ENCODE peak calls at places on chromosomes 4 and X, in five cellular contexts. M is EH, V is endothelial cell, P is progenitor cell of endocrine pancreas, K is lung microvascular endothelial cell. D is an unnamed sample.

GRCh38 chr4:120130786-120131185 is 64.1 kb upstream of the MAD2L1 start:
- DNase-seq in P (no peak), K (no peak), M (no peak), V (no peak), D (no peak)

GRCh38 chrX:18833071-18833731 is 125.8 kb downstream of the PPEF1 start:
- DNase-seq in M (peak; percentile 4), P (no peak), V (no peak), K (no peak), D (peak; percentile 4)

GRCh38 chrX:149629730-149630387 is 1.7 kb downstream of the TMEM185A start:
- DNase-seq in K (no peak), M (no peak), P (no peak), V (no peak), D (no peak)

GRCh38 chr4:140156529-140157171 is 2.7 kb upstream of the MAML3 start:
- DNase-seq in V (no peak), M (no peak), P (no peak), K (no peak), D (no peak)

GRCh38 chr4:168917150-168917779 is 92.8 kb downstream of the CBR4 start:
- DNase-seq in V (no peak), M (peak; percentile 65), P (no peak), K (peak; percentile 58), D (no peak)

GRCh38 chr4:101037938-101038413 is 309.4 kb downstream of the PPP3CA start:
- DNase-seq in M (peak; percentile 64), K (peak; percentile 67), V (no peak), P (no peak), D (no peak)

GRCh38 chr4:105714071-105714521 is 5.5 kb downstream of the GSTCD start:
- DNase-seq in V (no peak), K (peak; percentile 6), M (peak; percentile 58), P (no peak), D (no peak)

GRCh38 chr4:163191999-163192398 is 25.3 kb upstream of the NAF1 start:
- DNase-seq in M (peak; percentile 32), K (peak; percentile 29), V (no peak), P (no peak), D (no peak)

GRCh38 chrX:96721398-96721797 is 36.8 kb downstream of the DIAPH2 start:
- DNase-seq in V (no peak), P (no peak), K (no peak), M (peak; percentile 0), D (no peak)

GRCh38 chr4:85028910-85029309 is 62.4 kb upstream of the WDFY3 start:
- DNase-seq in M (peak; percentile 46), K (no peak), P (no peak), V (no peak), D (no peak)

GRCh38 chr4:152613841-152614240 is 66.0 kb downstream of the TMEM154 start:
- DNase-seq in V (no peak), M (no peak), K (no peak), P (no peak), D (no peak)

GRCh38 chrX:140163376-140164159 is 198.2 kb upstream of the CXorf66 start:
- DNase-seq in M (no peak), K (no peak), P (no peak), V (no peak), D (no peak)

GRCh38 chr4:163600731-163601130 is 106.2 kb downstream of the TMA16 start:
- DNase-seq in K (no peak), V (no peak), M (no peak), P (no peak), D (no peak)

GRCh38 chrX:23292979-23293651 is 41.5 kb upstream of the PTCHD1 start:
- DNase-seq in K (no peak), P (no peak), M (no peak), V (no peak), D (peak; percentile 7)

GRCh38 chrX:45472968-45473367 is 272.3 kb upstream of the DIPK2B start:
- DNase-seq in M (peak; percentile 82), K (peak; percentile 68), P (no peak), V (no peak), D (no peak)

GRCh38 chr4:55086561-55086960 is 38.8 kb downstream of the KDR start:
- DNase-seq in M (no peak), V (no peak), P (no peak), K (no peak), D (no peak)

GRCh38 chrX:48714573-48714972 is 18.0 kb downstream of the SUV39H1 start:
- DNase-seq in K (no peak), P (no peak), V (no peak), M (no peak), D (no peak)

GRCh38 chrX:104621781-104622180 is 55.8 kb downstream of the IL1RAPL2 start:
- DNase-seq in K (no peak), V (no peak), P (no peak), M (no peak), D (no peak)

GRCh38 chr4:67885727-67886126 is 1.9 kb upstream of the TMPRSS11D start:
- DNase-seq in M (peak; percentile 95), P (no peak), V (no peak), K (peak; percentile 94), D (no peak)